ENCODE peak calls at places on chromosome 13, in nine cellular contexts. Y, F, B, X, C, A, P, Z and H are unnamed samples.

GRCh38 chr13:97367016-97367415 is 67.0 kb upstream of the RAP2A start:
- DNase-seq in Z (no peak), X (peak), B (no peak), Y (peak), A (peak), C (no peak), P (peak), F (no peak), H (peak)

GRCh38 chr13:105908581-105908980 is 626.9 kb downstream of the EFNB2 start:
- DNase-seq in A (no peak), Y (no peak), B (no peak), C (no peak), P (peak), X (no peak), Z (no peak), F (no peak), H (no peak)

GRCh38 chr13:37492741-37493514 is 105.6 kb downstream of the POSTN start:
- DNase-seq in X (peak), Z (no peak), A (peak), P (peak), F (no peak), C (no peak), Y (peak), B (no peak), H (no peak)

GRCh38 chr13:53368948-53369347 is 340.3 kb downstream of the OLFM4 start:
- DNase-seq in B (no peak), X (no peak), Y (no peak), A (no peak), F (no peak), P (no peak), C (no peak), Z (no peak), H (no peak)

GRCh38 chr13:99339736-99340392 is 32.7 kb upstream of the GPR183 start:
- DNase-seq in Y (peak), C (no peak), P (peak), Z (peak), F (no peak), A (peak), B (no peak), X (peak), H (no peak)

GRCh38 chr13:105603283-105603682 is 932.2 kb downstream of the EFNB2 start:
- DNase-seq in C (no peak), X (no peak), Y (no peak), F (no peak), Z (no peak), A (no peak), P (no peak), B (no peak), H (no peak)

GRCh38 chr13:83831796-83832195 is 50.5 kb downstream of the SLITRK1 start:
- DNase-seq in Y (no peak), P (no peak), A (no peak), B (no peak), Z (no peak), X (no peak), F (no peak), C (no peak), H (no peak)

GRCh38 chr13:83881031-83881727 is 1.1 kb downstream of the SLITRK1 start:
- DNase-seq in F (no peak), C (no peak), X (no peak), A (no peak), P (no peak), Y (no peak), B (peak), Z (no peak), H (no peak)

GRCh38 chr13:42272115-42272756 is at the start of gene AKAP11:
- DNase-seq in X (peak), Y (peak), B (no peak), Z (no peak), C (peak), F (peak), A (peak), P (peak), H (peak)

GRCh38 chr13:79936368-79937136 is 404.4 kb downstream of the SPRY2 start:
- DNase-seq in Z (no peak), B (no peak), X (peak), P (peak), F (peak), Y (peak), C (peak), A (peak), H (peak)

GRCh38 chr13:45196622-45197021 is 4.2 kb downstream of the KCTD4 start:
- DNase-seq in P (peak), Y (peak), A (peak), C (no peak), Z (no peak), X (peak), F (no peak), B (no peak), H (no peak)

GRCh38 chr13:30429721-30430694 is 7.7 kb downstream of the UBE2L5 start:
- DNase-seq in X (peak), P (peak), Y (peak), F (no peak), Z (no peak), C (peak), B (no peak), A (peak), H (peak)

GRCh38 chr13:64029343-64030093 is 2613.9 kb upstream of the PCDH20 start:
- DNase-seq in A (no peak), Y (no peak), X (no peak), C (no peak), P (no peak), B (peak), F (no peak), Z (no peak), H (no peak)

GRCh38 chr13:38993381-38993780 is 2.8 kb upstream of the STOML3 start:
- DNase-seq in F (no peak), P (no peak), C (no peak), A (no peak), Y (no peak), Z (no peak), B (no peak), X (no peak), H (no peak)

GRCh38 chr13:32737111-32737571 is 150.9 kb downstream of the PDS5B start:
- DNase-seq in A (no peak), C (no peak), Z (no peak), Y (peak), P (peak), F (no peak), X (peak), B (no peak), H (peak)

GRCh38 chr13:83878691-83879410 is 3.4 kb downstream of the SLITRK1 start:
- DNase-seq in X (no peak), B (peak), Y (no peak), C (no peak), F (no peak), P (no peak), Z (no peak), A (no peak), H (no peak)

GRCh38 chr13:95656386-95657015 is 12.0 kb upstream of the DZIP1 start:
- DNase-seq in C (no peak), Y (no peak), P (no peak), F (no peak), X (peak), A (no peak), B (no peak), Z (no peak), H (no peak)

GRCh38 chr13:43664700-43665191 is 122.0 kb downstream of the ENOX1 start:
- DNase-seq in P (peak), A (peak), X (peak), Z (no peak), B (peak), Y (peak), F (no peak), C (no peak), H (peak)
- H3K27ac ChIP-seq in P (no peak), A (peak), X (peak), Z (no peak), B (no peak), Y (peak), F (no peak), C (no peak), H (peak)

GRCh38 chr13:21013682-21014038 is 47.7 kb downstream of the LATS2 start:
- DNase-seq in B (no peak), X (no peak), C (no peak), Z (no peak), A (no peak), Y (no peak), P (no peak), F (no peak), H (no peak)

GRCh38 chr13:21015284-21015683 is 46.1 kb downstream of the LATS2 start:
- DNase-seq in Y (peak), A (peak), P (peak), F (no peak), C (no peak), Z (no peak), X (peak), B (no peak), H (no peak)

GRCh38 chr13:21014666-21015170 is 46.7 kb downstream of the LATS2 start:
- DNase-seq in X (peak), Y (peak), F (no peak), P (peak), B (no peak), Z (no peak), A (peak), C (no peak), H (peak)

GRCh38 chr13:21012841-21013681 is 48.3 kb downstream of the LATS2 start:
- DNase-seq in Z (no peak), C (no peak), A (no peak), Y (peak), P (peak), X (peak), F (no peak), B (no peak), H (no peak)

GRCh38 chr13:21014139-21014665 is 47.2 kb downstream of the LATS2 start:
- DNase-seq in X (no peak), P (peak), A (no peak), Z (no peak), B (no peak), F (no peak), Y (no peak), C (no peak), H (no peak)
- H3K27ac ChIP-seq in X (peak), P (peak), A (peak), Z (no peak), B (no peak), F (peak), Y (peak), C (peak), H (peak)

GRCh38 chr13:113836917-113837553 is 26.8 kb downstream of the GAS6 start:
- DNase-seq in B (no peak), Z (no peak), C (peak), A (peak), F (no peak), X (peak), P (peak), Y (peak), H (peak)
- H3K27ac ChIP-seq in B (peak), Z (no peak), C (peak), A (peak), F (peak), X (peak), P (peak), Y (peak), H (peak)

GRCh38 chr13:75763511-75763910 is 127.4 kb downstream of the LMO7 start:
- DNase-seq in A (no peak), Z (no peak), F (no peak), Y (no peak), C (no peak), B (no peak), X (no peak), P (no peak), H (no peak)
- H3K27ac ChIP-seq in A (peak), Z (no peak), F (peak), Y (peak), C (peak), B (no peak), X (no peak), P (no peak), H (no peak)